ENCODE peak calls at places on chromosomes 7 and 10, in four cellular contexts. R is HCT116, G is trophoblast cell, S is neural progenitor cell. D is an unnamed sample.

GRCh38 chr7:38123494-38123893 is 54.6 kb upstream of the STARD3NL start:
- DNase-seq in S (no peak), G (no peak), R (no peak), D (no peak)

GRCh38 chr10:9051328-9051974 is 997.0 kb downstream of the GATA3 start:
- DNase-seq in G (no peak), S (no peak), R (no peak), D (no peak)

GRCh38 chr10:33314788-33315561 is 19.5 kb downstream of the NRP1 start:
- DNase-seq in S (no peak), G (no peak), R (no peak), D (no peak)

GRCh38 chr10:28796606-28797512 is 119.5 kb downstream of the BAMBI start:
- DNase-seq in G (no peak), S (no peak), R (no peak), D (no peak)

GRCh38 chr7:93910076-93910994 is 4.0 kb downstream of the GNGT1 start:
- DNase-seq in S (no peak), R (no peak), G (no peak), D (no peak)

GRCh38 chr7:151455690-151456089 is 15.7 kb upstream of the CRYGN start:
- DNase-seq in G (no peak), S (no peak), R (no peak), D (no peak)

GRCh38 chr10:63681965-63682704 is 160.9 kb downstream of the REEP3 start:
- DNase-seq in R (no peak), G (no peak), S (no peak), D (no peak)

GRCh38 chr10:24974978-24975377 is 22.6 kb upstream of the PRTFDC1 start:
- DNase-seq in R (no peak), G (peak; percentile 85), S (peak; percentile 13), D (no peak)

GRCh38 chr7:90951986-90952648 is 312.1 kb upstream of the FZD1 start:
- DNase-seq in G (no peak), R (no peak), S (peak; percentile 56), D (no peak)

GRCh38 chr10:132860527-132860926 is 74.6 kb upstream of the NKX6-2 start:
- DNase-seq in G (no peak), R (no peak), S (no peak), D (no peak)

GRCh38 chr10:78520737-78521430 is 487.2 kb downstream of the RPS24 start:
- DNase-seq in R (peak; percentile 62), S (peak; percentile 58), G (peak; percentile 36), D (peak; percentile 9)

GRCh38 chr7:140654661-140655060 is 14.0 kb upstream of the DENND2A start:
- DNase-seq in G (no peak), R (no peak), S (no peak), D (no peak)

GRCh38 chr7:133310232-133310852 is 57.5 kb downstream of the EXOC4 start:
- DNase-seq in G (no peak), R (no peak), S (no peak), D (no peak)

GRCh38 chr10:85147346-85148250 is 819.2 kb downstream of the CCSER2 start:
- DNase-seq in G (no peak), S (no peak), R (no peak), D (no peak)

GRCh38 chr10:80118669-80119068 is 13.9 kb upstream of the PLAC9 start:
- DNase-seq in G (no peak), R (no peak), S (no peak), D (no peak)
- H2AFZ ChIP-seq in G (no peak overlapping the region), R (no peak overlapping the region), S (no peak overlapping the region), D (no peak overlapping the region)

DNA sequence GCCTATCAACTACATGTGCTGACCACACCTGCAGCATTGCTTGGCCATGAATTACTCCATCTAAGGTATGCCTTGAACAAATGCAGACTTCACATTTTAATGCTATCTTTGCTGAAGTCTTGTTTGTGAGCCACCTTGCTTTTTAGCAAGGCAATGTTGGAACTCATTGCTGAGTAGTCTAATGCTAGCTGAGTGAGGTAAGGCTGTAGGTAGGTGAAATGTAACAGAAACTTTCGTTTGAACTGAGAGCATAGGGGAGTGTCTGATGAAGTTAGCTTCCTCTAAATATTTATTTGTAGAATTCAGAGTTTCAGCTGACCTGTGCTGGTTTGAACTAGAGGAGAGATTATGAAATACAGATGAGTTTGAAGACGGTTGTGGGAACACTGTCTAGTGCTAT is 238.5 kb downstream of the SEMA3A start:
- DNase-seq in R (no peak), S (no peak), G (peak; percentile 54), D (no peak)
- H2AFZ ChIP-seq in R (no peak overlapping the region), S (no peak overlapping the region), G (no peak overlapping the region), D (no peak overlapping the region)

DNA sequence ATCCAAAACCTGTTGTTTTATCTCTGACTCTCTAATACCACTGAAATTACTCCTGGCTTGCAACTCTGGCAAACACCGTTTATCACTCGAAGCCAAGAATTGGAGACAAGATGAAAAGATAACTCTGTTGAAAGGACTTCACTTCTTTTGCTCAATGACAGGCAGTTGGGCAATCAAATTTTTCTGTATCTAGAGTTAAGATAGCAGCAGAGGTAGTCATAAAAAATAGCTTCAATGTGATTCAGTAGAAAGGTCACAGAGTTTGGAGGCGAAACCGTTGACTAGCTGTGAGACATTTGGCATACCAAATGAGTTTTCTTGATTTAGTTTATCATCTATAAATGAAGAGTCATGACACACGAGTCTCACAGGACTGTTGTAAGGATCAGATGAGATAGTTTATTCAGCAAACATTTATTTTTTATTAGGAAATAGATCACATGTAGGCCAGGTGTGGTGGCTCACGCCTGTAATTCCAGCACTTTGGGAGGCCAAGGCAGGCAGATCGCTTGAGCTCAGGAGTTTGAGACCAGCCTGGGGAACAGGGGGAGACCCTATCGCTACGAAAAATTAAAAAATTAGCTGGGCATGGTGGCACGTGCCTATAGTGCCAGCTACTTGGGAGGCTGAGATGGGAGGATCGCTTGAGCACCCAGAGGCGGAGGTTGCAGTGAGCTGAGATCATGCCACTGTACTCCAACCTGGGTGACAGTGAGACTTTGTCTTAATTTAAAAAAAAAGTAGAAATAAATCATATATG is 23.6 kb downstream of the AKR1B1 start:
- DNase-seq in R (no peak), G (peak; percentile 86), S (no peak), D (no peak)
- H2AFZ ChIP-seq in R (no peak overlapping the region), G (no peak overlapping the region), S (no peak overlapping the region), D (no peak overlapping the region)

DNA sequence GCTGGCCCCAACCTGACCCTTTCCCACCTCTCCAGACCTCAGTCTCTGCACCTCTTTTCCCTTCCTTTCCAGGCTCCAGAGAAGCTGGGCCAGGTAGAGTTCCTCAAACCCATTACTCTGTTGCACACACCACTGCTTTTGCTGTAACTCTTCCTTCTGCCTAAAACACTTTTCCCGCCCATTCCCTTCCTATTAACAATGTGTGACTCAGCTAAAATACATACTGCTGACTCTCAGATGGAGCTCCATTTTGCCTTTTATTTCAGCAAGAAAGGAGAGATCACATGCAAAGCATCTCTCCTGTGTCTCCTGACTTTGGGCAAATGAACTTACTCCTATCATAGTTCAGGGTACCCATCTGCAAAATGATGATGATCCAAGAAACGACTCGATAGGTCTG is 201.0 kb downstream of the CALN1 start:
- DNase-seq in S (no peak), R (no peak), G (no peak), D (no peak)
- H2AFZ ChIP-seq in S (no peak overlapping the region), R (no peak overlapping the region), G (no peak overlapping the region), D (no peak overlapping the region)

DNA sequence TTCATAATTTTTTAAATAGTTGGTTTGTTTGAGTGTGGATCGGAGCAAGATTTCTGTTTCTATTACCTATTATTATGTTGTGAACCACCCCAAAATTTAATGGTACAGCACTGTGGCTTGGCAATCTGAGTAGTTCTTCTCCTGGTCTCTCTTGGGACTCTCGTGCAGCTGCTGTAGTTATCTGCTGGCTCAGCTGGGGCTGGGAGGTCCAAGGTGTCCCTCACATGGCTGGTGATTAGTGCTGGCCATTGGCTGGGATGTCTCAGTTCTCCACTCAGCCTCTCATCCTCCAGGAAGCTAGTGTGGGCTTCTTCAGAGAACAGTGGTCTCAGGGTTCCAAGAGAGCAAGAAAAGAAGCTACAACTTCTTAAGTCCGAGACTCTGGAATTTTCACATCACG is 15.4 kb downstream of the NPFFR1 start:
- DNase-seq in G (no peak), R (no peak), S (no peak), D (no peak)
- H2AFZ ChIP-seq in G (no peak overlapping the region), R (no peak overlapping the region), S (no peak overlapping the region), D (no peak overlapping the region)

GRCh38 chr10:3887885-3888476 is 103.0 kb upstream of the KLF6 start:
- DNase-seq in G (peak; percentile 98), S (peak; percentile 76), R (no peak), D (no peak)
- H2AFZ ChIP-seq in G (no peak overlapping the region), S (peak overlapping the region; percentile 3), R (peak overlapping the region; percentile 94), D (no peak overlapping the region)

DNA sequence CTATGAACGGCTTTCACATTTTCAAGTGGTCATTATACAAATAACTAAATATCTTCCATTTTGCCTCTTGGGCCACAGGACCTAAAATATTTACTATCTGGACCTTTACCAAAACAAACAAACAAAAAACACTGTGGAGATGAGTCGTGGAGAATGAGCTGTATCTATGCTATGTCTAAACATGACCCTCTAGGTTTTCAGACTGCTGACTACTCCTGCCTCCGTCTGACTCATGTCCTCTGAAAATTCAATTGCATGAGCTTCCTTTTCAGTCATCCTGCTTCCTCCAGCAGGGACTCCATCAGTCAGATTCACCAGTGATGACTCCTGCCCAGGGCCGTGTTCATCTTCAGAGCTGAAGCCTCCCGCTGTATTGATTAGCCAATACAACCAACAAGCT is 96.8 kb downstream of the COL28A1 start:
- DNase-seq in G (peak; percentile 44), R (peak; percentile 87), S (no peak), D (no peak)
- H2AFZ ChIP-seq in G (no peak overlapping the region), R (peak overlapping the region; percentile 75), S (no peak overlapping the region), D (no peak overlapping the region)

GRCh38 chr10:103585011-103585405 is 91.5 kb downstream of the NEURL1 start:
- DNase-seq in R (no peak), S (no peak), G (no peak), D (no peak)
- H2AFZ ChIP-seq in R (no peak overlapping the region), S (no peak overlapping the region), G (no peak overlapping the region), D (no peak overlapping the region)

DNA sequence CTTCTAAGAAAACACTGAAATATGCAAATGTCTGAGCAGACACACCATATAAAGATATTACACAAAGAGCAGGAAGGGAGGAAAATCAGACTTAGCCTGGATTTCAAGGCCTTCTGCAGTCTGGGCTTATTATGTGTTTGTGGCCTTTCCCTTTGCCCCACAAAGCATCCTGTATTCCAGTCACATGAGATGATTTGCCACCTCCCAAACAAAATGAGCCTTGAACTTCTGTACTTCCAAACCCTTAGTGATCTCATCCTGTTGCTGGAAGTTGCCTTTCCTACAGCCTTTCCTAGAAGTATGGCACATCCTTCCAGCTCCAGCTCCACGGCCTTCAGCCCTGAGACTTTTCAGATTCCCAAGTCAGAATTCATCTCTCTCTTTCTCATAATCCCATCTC is 22.8 kb upstream of the HPS1 start:
- DNase-seq in S (no peak), G (no peak), R (no peak), D (no peak)
- H2AFZ ChIP-seq in S (no peak overlapping the region), G (peak overlapping the region; percentile 48), R (no peak overlapping the region), D (no peak overlapping the region)

D was measured in OCI-LY7.